ENCODE peak calls at places on chromosomes 7 and 10, in six cellular contexts. I, F, T, P, Z and J are unnamed samples.

GRCh38 chr10:104880655-104881222 is 239.6 kb downstream of the SORCS3 start:
- DNase-seq in Z (no peak), P (no peak), F (no peak), I (no peak), T (no peak), J (no peak)

GRCh38 chr7:100021297-100021696 is 5.9 kb downstream of the ZKSCAN1 start:
- DNase-seq in Z (no peak), I (no peak), T (no peak), P (no peak), F (no peak), J (no peak)

GRCh38 chr7:114889646-114890285 is 32.1 kb upstream of the MDFIC start:
- DNase-seq in P (peak; percentile 99), T (peak; percentile 92), Z (no peak), I (no peak), F (no peak), J (no peak)

GRCh38 chr7:115096262-115096661 is 174.4 kb downstream of the MDFIC start:
- DNase-seq in F (no peak), Z (no peak), I (no peak), P (no peak), T (no peak), J (no peak)

GRCh38 chr10:71074176-71074755 is 138.1 kb upstream of the UNC5B start:
- DNase-seq in Z (no peak), P (no peak), I (no peak), F (no peak), T (no peak), J (no peak)

GRCh38 chr7:149832332-149833041 is 5.7 kb upstream of the ZNF862 start:
- DNase-seq in Z (no peak), P (no peak), F (no peak), I (no peak), T (no peak), J (no peak)

GRCh38 chr7:7517661-7518236 is 17.9 kb downstream of the COL28A1 start:
- DNase-seq in F (no peak), T (no peak), I (no peak), P (no peak), Z (no peak), J (no peak)

GRCh38 chr10:102542800-102543418 is 39.1 kb downstream of the SUFU start:
- DNase-seq in F (no peak), T (no peak), P (peak; percentile 89), I (no peak), Z (no peak), J (no peak)

GRCh38 chr10:49761789-49762565 is at the start of gene OGDHL:
- DNase-seq in P (peak; percentile 19), T (peak; percentile 33), F (peak; percentile 68), I (no peak), Z (no peak), J (no peak)

GRCh38 chr10:77844713-77845454 is 81.7 kb downstream of the DLG5 start:
- DNase-seq in T (peak; percentile 70), F (peak; percentile 79), I (no peak), Z (no peak), P (peak; percentile 83), J (no peak)

GRCh38 chr7:23017303-23017702 is 3.4 kb upstream of the HYCC1 start:
- DNase-seq in P (no peak), I (no peak), F (no peak), Z (no peak), T (no peak), J (no peak)

GRCh38 chr7:68321076-68321639 is 1277.1 kb upstream of the AUTS2 start:
- DNase-seq in P (no peak), F (peak; percentile 70), T (peak; percentile 77), I (no peak), Z (no peak), J (no peak)

GRCh38 chr7:116180302-116180701 is 30.0 kb upstream of the TES start:
- DNase-seq in F (peak; percentile 21), P (peak; percentile 68), Z (no peak), T (peak; percentile 62), I (peak; percentile 25), J (no peak)

GRCh38 chr7:151006590-151007300 is 15.9 kb downstream of the NOS3 start:
- DNase-seq in F (no peak), T (no peak), Z (no peak), I (no peak), P (no peak), J (no peak)

GRCh38 chr7:531777-532176 is 12.1 kb upstream of the PDGFA start:
- DNase-seq in I (no peak), Z (no peak), F (no peak), T (no peak), P (no peak), J (no peak)

GRCh38 chr10:33506838-33507661 is 172.6 kb upstream of the NRP1 start:
- DNase-seq in P (peak; percentile 13), F (no peak), I (no peak), Z (no peak), T (no peak), J (no peak)

GRCh38 chr10:109934958-109935793 is 11.9 kb upstream of the XPNPEP1 start:
- DNase-seq in Z (no peak), P (peak; percentile 83), F (peak; percentile 5), T (no peak), I (peak; percentile 28), J (no peak)

GRCh38 chr7:57769958-57770357 is 320.0 kb downstream of the ZNF716 start:
- DNase-seq in F (no peak), Z (no peak), P (no peak), I (no peak), T (no peak), J (no peak)

GRCh38 chr7:22725585-22725984 is 1.4 kb upstream of the IL6 start:
- DNase-seq in P (peak; percentile 48), T (peak; percentile 40), I (no peak), F (no peak), Z (no peak), J (no peak)

GRCh38 chr7:42170724-42171123 is 66.3 kb downstream of the GLI3 start:
- DNase-seq in Z (no peak), P (peak; percentile 57), T (no peak), F (no peak), I (no peak), J (no peak)

GRCh38 chr10:72334832-72335393 is 19.8 kb downstream of the DNAJB12 start:
- DNase-seq in Z (peak; percentile 97), P (peak; percentile 79), T (no peak), I (peak; percentile 94), F (peak; percentile 68), J (peak; percentile 74)
- H3K4me3 ChIP-seq in Z (peak overlapping the region; percentile 30), P (no peak overlapping the region), T (no peak overlapping the region), I (peak overlapping the region; percentile 41), F (no peak overlapping the region), J (no peak overlapping the region)

GRCh38 chr7:44802418-44803025 is 6.0 kb downstream of the PPIA start:
- DNase-seq in F (no peak), I (no peak), Z (no peak), T (no peak), P (no peak), J (no peak)
- TF ChIP-seq POLR2A in F (no peak), I (no peak), Z (no peak), T (no peak), P (no peak), J (no peak)

GRCh38 chr10:74383617-74384016 is 232.6 kb downstream of the ADK start:
- DNase-seq in Z (no peak), P (no peak), T (no peak), F (no peak), I (no peak), J (no peak)
- H3K4me3 ChIP-seq in Z (no peak overlapping the region), P (no peak overlapping the region), T (no peak overlapping the region), F (no peak overlapping the region), I (no peak overlapping the region), J (no peak overlapping the region)

GRCh38 chr10:84156009-84156408 is 16.7 kb downstream of the GHITM start:
- DNase-seq in Z (no peak), P (no peak), F (no peak), T (no peak), I (no peak), J (no peak)
- TF ChIP-seq POLR2A in Z (no peak), P (no peak), F (no peak), T (no peak), I (no peak), J (no peak)

GRCh38 chr10:17344206-17344605 is 110.2 kb downstream of the ST8SIA6 start:
- DNase-seq in P (no peak), I (no peak), Z (no peak), F (no peak), T (no peak), J (no peak)

GRCh38 chr10:17349717-17350116 is 104.7 kb downstream of the ST8SIA6 start:
- DNase-seq in I (no peak), F (no peak), Z (no peak), T (no peak), P (no peak), J (no peak)

GRCh38 chr10:17349009-17349349 is 105.4 kb downstream of the ST8SIA6 start:
- DNase-seq in P (no peak), T (no peak), I (no peak), Z (no peak), F (no peak), J (no peak)

GRCh38 chr10:17351506-17351905 is 102.9 kb downstream of the ST8SIA6 start:
- DNase-seq in T (no peak), Z (no peak), I (no peak), F (no peak), P (no peak), J (no peak)

DNA sequence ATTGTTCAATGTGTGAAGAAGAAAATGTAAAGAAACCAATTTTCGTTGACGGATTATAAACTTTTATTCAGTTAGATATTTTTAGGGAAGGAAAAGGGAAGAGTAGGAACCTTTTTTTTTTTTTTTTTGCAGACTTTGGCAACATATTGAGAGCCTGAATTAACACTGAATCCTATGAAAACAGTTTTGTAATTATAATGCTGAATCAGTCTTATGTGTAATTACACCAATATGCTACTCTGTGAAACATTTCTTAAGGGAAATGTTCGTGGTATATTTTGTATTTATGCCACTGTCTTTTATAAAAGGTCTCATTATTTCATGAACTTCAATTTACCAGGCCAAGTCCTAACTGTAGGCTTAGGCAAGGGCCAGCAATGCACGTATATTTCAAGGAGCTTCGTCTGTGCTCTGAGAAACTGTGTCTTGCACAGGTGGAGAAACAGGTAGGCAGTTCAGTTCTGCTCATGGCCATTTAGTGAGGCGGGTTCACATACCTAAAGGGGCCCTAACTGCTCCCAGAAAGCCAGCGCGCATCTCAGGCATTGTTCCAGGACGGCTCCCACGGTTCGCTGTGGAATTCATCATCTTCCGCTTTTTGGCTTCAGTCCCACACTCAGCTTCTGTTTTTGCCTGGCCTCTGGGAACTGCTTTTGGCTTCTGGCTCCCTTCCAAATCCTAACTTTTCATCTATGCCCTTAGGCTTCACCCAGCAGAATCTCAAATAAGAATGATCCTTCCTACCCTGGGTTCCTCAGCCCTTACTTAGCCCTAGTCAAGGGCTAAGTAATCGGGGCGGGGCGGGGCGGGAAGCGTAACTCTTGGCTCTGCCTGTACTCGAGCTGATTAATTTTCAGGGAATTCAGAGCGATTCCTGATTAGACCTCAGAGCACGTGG is 106.0 kb downstream of the ST8SIA6 start:
- DNase-seq in P (peak; percentile 79), Z (no peak), F (peak; percentile 12), T (peak; percentile 13), I (peak; percentile 10), J (no peak)
- H3K4me3 ChIP-seq in P (peak overlapping the region; percentile 7), Z (no peak overlapping the region), F (no peak overlapping the region), T (no peak overlapping the region), I (peak overlapping the region; percentile 26), J (no peak overlapping the region)

GRCh38 chr7:44073664-44074348 is 8.4 kb upstream of the PGAM2 start:
- DNase-seq in I (peak; percentile 48), Z (peak; percentile 89), T (no peak), P (peak; percentile 66), F (peak; percentile 70), J (peak; percentile 55)
- TF ChIP-seq POLR2A in I (no peak), Z (peak; percentile 24), T (no peak), P (no peak), F (no peak), J (no peak)